ENCODE peak calls at places on chromosomes 1 and 21, in ten cellular contexts. One of them, this sample, is unnamed.

GRCh38 chr1:1208713-1209433 is 2.5 kb upstream of the TNFRSF18 start:
- DNase-seq in kidney: peak
- DNase-seq in mucosa of descending colon: peak
- DNase-seq in stimulated activated CD4-positive, alpha-beta T cell treated with anti-CD3 and anti-CD28 coated beads, Interleukin-4, amount 100 ng/mL, for 24 hours: peak
- DNase-seq in cardiac fibroblast: no peak
- DNase-seq in kidney glomerular epithelial cell: no peak
- DNase-seq in neuronal stem cell: no peak
- DNase-seq in left colon: no peak
- DNase-seq in left ventricle myocardium superior: peak
- DNase-seq in T1000: no peak
- DNase-seq in this sample: no peak

GRCh38 chr1:110956586-110956985 is 7.1 kb downstream of the LRIF1 start:
- DNase-seq in kidney: no peak
- DNase-seq in mucosa of descending colon: no peak
- DNase-seq in stimulated activated CD4-positive, alpha-beta T cell treated with anti-CD3 and anti-CD28 coated beads, Interleukin-4, amount 100 ng/mL, for 24 hours: no peak
- DNase-seq in cardiac fibroblast: no peak
- DNase-seq in kidney glomerular epithelial cell: no peak
- DNase-seq in neuronal stem cell: no peak
- DNase-seq in left colon: no peak
- DNase-seq in left ventricle myocardium superior: no peak
- DNase-seq in T1000: no peak
- DNase-seq in this sample: no peak

GRCh38 chr1:183896466-183897026 is 91.6 kb downstream of the RGL1 start:
- DNase-seq in kidney: no peak
- DNase-seq in mucosa of descending colon: no peak
- DNase-seq in stimulated activated CD4-positive, alpha-beta T cell treated with anti-CD3 and anti-CD28 coated beads, Interleukin-4, amount 100 ng/mL, for 24 hours: no peak
- DNase-seq in cardiac fibroblast: peak
- DNase-seq in kidney glomerular epithelial cell: no peak
- DNase-seq in neuronal stem cell: no peak
- DNase-seq in left colon: no peak
- DNase-seq in left ventricle myocardium superior: no peak
- DNase-seq in T1000: peak
- DNase-seq in this sample: no peak

GRCh38 chr1:21963477-21964217 is 13.2 kb upstream of the CELA3B start:
- DNase-seq in kidney: peak
- DNase-seq in mucosa of descending colon: peak
- DNase-seq in stimulated activated CD4-positive, alpha-beta T cell treated with anti-CD3 and anti-CD28 coated beads, Interleukin-4, amount 100 ng/mL, for 24 hours: peak
- DNase-seq in cardiac fibroblast: peak
- DNase-seq in kidney glomerular epithelial cell: peak
- DNase-seq in neuronal stem cell: peak
- DNase-seq in left colon: peak
- DNase-seq in left ventricle myocardium superior: peak
- DNase-seq in T1000: peak
- DNase-seq in this sample: peak

GRCh38 chr1:172002725-172003345 is 161.5 kb downstream of the DNM3 start:
- DNase-seq in kidney: no peak
- DNase-seq in mucosa of descending colon: no peak
- DNase-seq in stimulated activated CD4-positive, alpha-beta T cell treated with anti-CD3 and anti-CD28 coated beads, Interleukin-4, amount 100 ng/mL, for 24 hours: peak
- DNase-seq in cardiac fibroblast: peak
- DNase-seq in kidney glomerular epithelial cell: peak
- DNase-seq in neuronal stem cell: peak
- DNase-seq in left colon: no peak
- DNase-seq in left ventricle myocardium superior: no peak
- DNase-seq in T1000: no peak
- DNase-seq in this sample: no peak

GRCh38 chr1:163758977-163759670 is 437.4 kb downstream of the NUF2 start:
- DNase-seq in kidney: no peak
- DNase-seq in mucosa of descending colon: no peak
- DNase-seq in stimulated activated CD4-positive, alpha-beta T cell treated with anti-CD3 and anti-CD28 coated beads, Interleukin-4, amount 100 ng/mL, for 24 hours: no peak
- DNase-seq in cardiac fibroblast: no peak
- DNase-seq in kidney glomerular epithelial cell: no peak
- DNase-seq in neuronal stem cell: no peak
- DNase-seq in left colon: no peak
- DNase-seq in left ventricle myocardium superior: no peak
- DNase-seq in T1000: peak
- DNase-seq in this sample: no peak

GRCh38 chr1:200406161-200406797 is 3.6 kb downstream of the ZNF281 start:
- DNase-seq in kidney: no peak
- DNase-seq in mucosa of descending colon: no peak
- DNase-seq in stimulated activated CD4-positive, alpha-beta T cell treated with anti-CD3 and anti-CD28 coated beads, Interleukin-4, amount 100 ng/mL, for 24 hours: no peak
- DNase-seq in cardiac fibroblast: no peak
- DNase-seq in kidney glomerular epithelial cell: no peak
- DNase-seq in neuronal stem cell: no peak
- DNase-seq in left colon: no peak
- DNase-seq in left ventricle myocardium superior: no peak
- DNase-seq in T1000: no peak
- DNase-seq in this sample: no peak

GRCh38 chr1:50418600-50419109 is 4.6 kb downstream of the DMRTA2 start:
- DNase-seq in kidney: peak
- DNase-seq in mucosa of descending colon: no peak
- DNase-seq in stimulated activated CD4-positive, alpha-beta T cell treated with anti-CD3 and anti-CD28 coated beads, Interleukin-4, amount 100 ng/mL, for 24 hours: no peak
- DNase-seq in cardiac fibroblast: no peak
- DNase-seq in kidney glomerular epithelial cell: no peak
- DNase-seq in neuronal stem cell: peak
- DNase-seq in left colon: no peak
- DNase-seq in left ventricle myocardium superior: no peak
- DNase-seq in T1000: no peak
- DNase-seq in this sample: no peak

GRCh38 chr21:44006656-44007055 is 5.5 kb upstream of the TRAPPC10 start:
- DNase-seq in kidney: no peak
- DNase-seq in mucosa of descending colon: no peak
- DNase-seq in stimulated activated CD4-positive, alpha-beta T cell treated with anti-CD3 and anti-CD28 coated beads, Interleukin-4, amount 100 ng/mL, for 24 hours: no peak
- DNase-seq in cardiac fibroblast: peak
- DNase-seq in kidney glomerular epithelial cell: peak
- DNase-seq in neuronal stem cell: no peak
- DNase-seq in left colon: no peak
- DNase-seq in left ventricle myocardium superior: peak
- DNase-seq in T1000: no peak
- DNase-seq in this sample: no peak

GRCh38 chr1:151993734-151994496 is at the start of gene S100A10:
- DNase-seq in kidney: peak
- DNase-seq in mucosa of descending colon: peak
- DNase-seq in stimulated activated CD4-positive, alpha-beta T cell treated with anti-CD3 and anti-CD28 coated beads, Interleukin-4, amount 100 ng/mL, for 24 hours: peak
- DNase-seq in cardiac fibroblast: peak
- DNase-seq in kidney glomerular epithelial cell: peak
- DNase-seq in neuronal stem cell: no peak
- DNase-seq in left colon: peak
- DNase-seq in left ventricle myocardium superior: peak
- DNase-seq in T1000: peak
- DNase-seq in this sample: peak

GRCh38 chr1:39973503-39974135 is 18.7 kb downstream of the MFSD2A start:
- DNase-seq in kidney: peak
- DNase-seq in mucosa of descending colon: peak
- DNase-seq in stimulated activated CD4-positive, alpha-beta T cell treated with anti-CD3 and anti-CD28 coated beads, Interleukin-4, amount 100 ng/mL, for 24 hours: peak
- DNase-seq in cardiac fibroblast: peak
- DNase-seq in kidney glomerular epithelial cell: peak
- DNase-seq in neuronal stem cell: peak
- DNase-seq in left colon: peak
- DNase-seq in left ventricle myocardium superior: peak
- DNase-seq in T1000: peak
- DNase-seq in this sample: peak

GRCh38 chr1:246782120-246782900 is 58.1 kb downstream of the SCCPDH start:
- DNase-seq in kidney: no peak
- DNase-seq in mucosa of descending colon: no peak
- DNase-seq in stimulated activated CD4-positive, alpha-beta T cell treated with anti-CD3 and anti-CD28 coated beads, Interleukin-4, amount 100 ng/mL, for 24 hours: no peak
- DNase-seq in cardiac fibroblast: peak
- DNase-seq in kidney glomerular epithelial cell: peak
- DNase-seq in neuronal stem cell: no peak
- DNase-seq in left colon: no peak
- DNase-seq in left ventricle myocardium superior: peak
- DNase-seq in T1000: peak
- DNase-seq in this sample: no peak

GRCh38 chr1:156371553-156372264 is 2.7 kb downstream of the RHBG start:
- DNase-seq in kidney: peak
- DNase-seq in mucosa of descending colon: no peak
- DNase-seq in stimulated activated CD4-positive, alpha-beta T cell treated with anti-CD3 and anti-CD28 coated beads, Interleukin-4, amount 100 ng/mL, for 24 hours: no peak
- DNase-seq in cardiac fibroblast: peak
- DNase-seq in kidney glomerular epithelial cell: no peak
- DNase-seq in neuronal stem cell: no peak
- DNase-seq in left colon: no peak
- DNase-seq in left ventricle myocardium superior: peak
- DNase-seq in T1000: no peak
- DNase-seq in this sample: no peak

GRCh38 chr1:225408249-225408648 is 19.6 kb downstream of the LBR start:
- DNase-seq in kidney: no peak
- DNase-seq in mucosa of descending colon: no peak
- DNase-seq in stimulated activated CD4-positive, alpha-beta T cell treated with anti-CD3 and anti-CD28 coated beads, Interleukin-4, amount 100 ng/mL, for 24 hours: no peak
- DNase-seq in cardiac fibroblast: no peak
- DNase-seq in kidney glomerular epithelial cell: no peak
- DNase-seq in neuronal stem cell: no peak
- DNase-seq in left colon: no peak
- DNase-seq in left ventricle myocardium superior: no peak
- DNase-seq in T1000: no peak
- DNase-seq in this sample: no peak

GRCh38 chr1:155872527-155872926 is 13.2 kb downstream of the SYT11 start:
- DNase-seq in kidney: no peak
- DNase-seq in mucosa of descending colon: no peak
- DNase-seq in stimulated activated CD4-positive, alpha-beta T cell treated with anti-CD3 and anti-CD28 coated beads, Interleukin-4, amount 100 ng/mL, for 24 hours: no peak
- DNase-seq in cardiac fibroblast: no peak
- DNase-seq in kidney glomerular epithelial cell: no peak
- DNase-seq in neuronal stem cell: no peak
- DNase-seq in left colon: no peak
- DNase-seq in left ventricle myocardium superior: no peak
- DNase-seq in T1000: no peak
- DNase-seq in this sample: no peak

GRCh38 chr1:22131875-22132486 is 10.9 kb downstream of the WNT4 start:
- DNase-seq in kidney: no peak
- DNase-seq in mucosa of descending colon: no peak
- DNase-seq in stimulated activated CD4-positive, alpha-beta T cell treated with anti-CD3 and anti-CD28 coated beads, Interleukin-4, amount 100 ng/mL, for 24 hours: peak
- DNase-seq in cardiac fibroblast: no peak
- DNase-seq in kidney glomerular epithelial cell: no peak
- DNase-seq in neuronal stem cell: peak
- DNase-seq in left colon: no peak
- DNase-seq in left ventricle myocardium superior: peak
- DNase-seq in T1000: no peak
- DNase-seq in this sample: peak

GRCh38 chr1:36321119-36321951 is 2.1 kb downstream of the EVA1B start:
- DNase-seq in kidney: peak
- DNase-seq in mucosa of descending colon: peak
- DNase-seq in stimulated activated CD4-positive, alpha-beta T cell treated with anti-CD3 and anti-CD28 coated beads, Interleukin-4, amount 100 ng/mL, for 24 hours: peak
- DNase-seq in cardiac fibroblast: peak
- DNase-seq in kidney glomerular epithelial cell: peak
- DNase-seq in neuronal stem cell: peak
- DNase-seq in left colon: peak
- DNase-seq in left ventricle myocardium superior: peak
- DNase-seq in T1000: no peak
- DNase-seq in this sample: no peak

GRCh38 chr1:66867501-66867900 is 57.2 kb downstream of the DNAI4 start:
- DNase-seq in kidney: no peak
- DNase-seq in mucosa of descending colon: no peak
- DNase-seq in stimulated activated CD4-positive, alpha-beta T cell treated with anti-CD3 and anti-CD28 coated beads, Interleukin-4, amount 100 ng/mL, for 24 hours: no peak
- DNase-seq in cardiac fibroblast: peak
- DNase-seq in kidney glomerular epithelial cell: no peak
- DNase-seq in neuronal stem cell: no peak
- DNase-seq in left colon: no peak
- DNase-seq in left ventricle myocardium superior: no peak
- DNase-seq in T1000: no peak
- DNase-seq in this sample: no peak

GRCh38 chr1:206923009-206923960 is 1.5 kb upstream of the FCMR start:
- DNase-seq in kidney: peak
- DNase-seq in mucosa of descending colon: peak
- DNase-seq in stimulated activated CD4-positive, alpha-beta T cell treated with anti-CD3 and anti-CD28 coated beads, Interleukin-4, amount 100 ng/mL, for 24 hours: peak
- DNase-seq in cardiac fibroblast: no peak
- DNase-seq in kidney glomerular epithelial cell: no peak
- DNase-seq in neuronal stem cell: no peak
- DNase-seq in left colon: peak
- DNase-seq in left ventricle myocardium superior: peak
- DNase-seq in T1000: no peak
- DNase-seq in this sample: peak

GRCh38 chr1:202063093-202063492 is 52.7 kb downstream of the ELF3 start:
- DNase-seq in kidney: no peak
- DNase-seq in mucosa of descending colon: no peak
- DNase-seq in stimulated activated CD4-positive, alpha-beta T cell treated with anti-CD3 and anti-CD28 coated beads, Interleukin-4, amount 100 ng/mL, for 24 hours: no peak
- DNase-seq in cardiac fibroblast: peak
- DNase-seq in kidney glomerular epithelial cell: peak
- DNase-seq in neuronal stem cell: peak
- DNase-seq in left colon: no peak
- DNase-seq in left ventricle myocardium superior: no peak
- DNase-seq in T1000: no peak
- DNase-seq in this sample: no peak

GRCh38 chr1:167002354-167002753 is 13.3 kb downstream of the MAEL start:
- DNase-seq in kidney: no peak
- DNase-seq in mucosa of descending colon: no peak
- DNase-seq in stimulated activated CD4-positive, alpha-beta T cell treated with anti-CD3 and anti-CD28 coated beads, Interleukin-4, amount 100 ng/mL, for 24 hours: no peak
- DNase-seq in cardiac fibroblast: no peak
- DNase-seq in kidney glomerular epithelial cell: no peak
- DNase-seq in neuronal stem cell: no peak
- DNase-seq in left colon: no peak
- DNase-seq in left ventricle myocardium superior: no peak
- DNase-seq in T1000: no peak
- DNase-seq in this sample: no peak

GRCh38 chr1:234559152-234559916 is 50.6 kb downstream of the IRF2BP2 start:
- DNase-seq in kidney: no peak
- DNase-seq in mucosa of descending colon: no peak
- DNase-seq in stimulated activated CD4-positive, alpha-beta T cell treated with anti-CD3 and anti-CD28 coated beads, Interleukin-4, amount 100 ng/mL, for 24 hours: no peak
- DNase-seq in cardiac fibroblast: no peak
- DNase-seq in kidney glomerular epithelial cell: no peak
- DNase-seq in neuronal stem cell: no peak
- DNase-seq in left colon: peak
- DNase-seq in left ventricle myocardium superior: no peak
- DNase-seq in T1000: no peak
- DNase-seq in this sample: no peak

GRCh38 chr1:68725353-68725752 is 228.5 kb upstream of the DEPDC1 start:
- DNase-seq in kidney: peak
- DNase-seq in mucosa of descending colon: no peak
- DNase-seq in stimulated activated CD4-positive, alpha-beta T cell treated with anti-CD3 and anti-CD28 coated beads, Interleukin-4, amount 100 ng/mL, for 24 hours: no peak
- DNase-seq in cardiac fibroblast: no peak
- DNase-seq in kidney glomerular epithelial cell: peak
- DNase-seq in neuronal stem cell: no peak
- DNase-seq in left colon: peak
- DNase-seq in left ventricle myocardium superior: peak
- DNase-seq in T1000: no peak
- DNase-seq in this sample: no peak